ENCODE peak calls at places on chromosomes 7 and 10, in four cellular contexts. M is left lobe of liver; X is stimulated activated naive CD8-positive, alpha-beta T cell treated with anti-CD3 and anti-CD28 coated beads, Interleukin-15, amount 100 ng/mL, for 72 hours; S is T-cell. Z is an unnamed sample.

GRCh38 chr7:1664711-1665591 is 5.1 kb upstream of the ELFN1 start:
- ATAC-seq in S (no peak), X (peak), M (peak), Z (no peak)

GRCh38 chr10:126663328-126663727 is 7.2 kb downstream of the C10orf90 start:
- ATAC-seq in M (no peak), S (no peak), X (peak), Z (peak)

GRCh38 chr7:148584154-148584827 is 6.3 kb upstream of the C7orf33 start:
- ATAC-seq in M (no peak), S (no peak), X (peak), Z (peak)

GRCh38 chr7:47839381-47839780 is 108.9 kb downstream of the PKD1L1 start:
- ATAC-seq in S (no peak), X (no peak), M (no peak), Z (no peak)

GRCh38 chr10:132371641-132372081 is 25.3 kb upstream of the PWWP2B start:
- ATAC-seq in M (peak), S (no peak), X (peak), Z (peak)

GRCh38 chr10:82815680-82816079 is 940.7 kb downstream of the NRG3 start:
- ATAC-seq in X (no peak), M (no peak), S (no peak), Z (no peak)

GRCh38 chr7:128167316-128167691 is 73.8 kb upstream of the LEP start:
- ATAC-seq in S (peak), M (peak), X (peak), Z (peak)

GRCh38 chr10:79248341-79248931 is 98.8 kb upstream of the PPIF start:
- ATAC-seq in S (no peak), M (no peak), X (no peak), Z (no peak)

GRCh38 chr10:79241990-79242619 is 105.2 kb upstream of the PPIF start:
- ATAC-seq in M (peak), X (peak), S (peak), Z (peak)

GRCh38 chr10:102812213-102812876 is 24.9 kb downstream of the CYP17A1 start:
- ATAC-seq in S (no peak), M (no peak), X (peak), Z (no peak)

GRCh38 chr10:69056129-69056528 is 31.8 kb upstream of the SRGN start:
- ATAC-seq in S (no peak), X (no peak), M (peak), Z (peak)

GRCh38 chr7:123711832-123712293 is 36.9 kb downstream of the WASL start:
- ATAC-seq in S (no peak), X (peak), M (no peak), Z (peak)

GRCh38 chr10:102412293-102412692 is 6.3 kb downstream of the PSD start:
- ATAC-seq in S (no peak), M (no peak), X (no peak), Z (no peak)

GRCh38 chr10:48765527-48765926 is 80.9 kb downstream of the WDFY4 start:
- ATAC-seq in X (no peak), S (no peak), M (no peak), Z (no peak)

GRCh38 chr10:22894714-22895113 is 33.1 kb upstream of the ARMC3 start:
- ATAC-seq in M (no peak), X (no peak), S (no peak), Z (no peak)

GRCh38 chr7:66741706-66742053 is 1.1 kb downstream of the RABGEF1 start:
- ATAC-seq in X (no peak), M (no peak), S (no peak), Z (no peak)